ENCODE peak calls at places on chromosome 1, in seven cellular contexts. One of them, this sample, is unnamed.

GRCh38 chr1:180098242-180098995 is 56.2 kb upstream of the QSOX1 start:
- DNase-seq in HCT116: no peak
- DNase-seq in A549: no peak
- DNase-seq in SK-N-SH: no peak
- DNase-seq in K562: no peak
- DNase-seq in endothelial cell of umbilical vein: no peak
- DNase-seq in HepG2: no peak
- DNase-seq in this sample: peak; percentile 37

GRCh38 chr1:76595024-76595423 is 272.3 kb upstream of the ST6GALNAC5 start:
- DNase-seq in HCT116: no peak
- DNase-seq in A549: no peak
- DNase-seq in SK-N-SH: no peak
- DNase-seq in K562: no peak
- DNase-seq in endothelial cell of umbilical vein: no peak
- DNase-seq in HepG2: no peak
- DNase-seq in this sample: no peak

GRCh38 chr1:179079113-179079761 is 2.6 kb upstream of the TOR3A start:
- DNase-seq in HCT116: peak; percentile 56
- DNase-seq in A549: peak; percentile 66
- DNase-seq in SK-N-SH: peak; percentile 69
- DNase-seq in K562: peak; percentile 59
- DNase-seq in endothelial cell of umbilical vein: peak; percentile 69
- DNase-seq in HepG2: peak; percentile 64
- DNase-seq in this sample: peak; percentile 83

GRCh38 chr1:78075621-78076020 is 29.9 kb downstream of the GIPC2 start:
- DNase-seq in HCT116: no peak
- DNase-seq in A549: no peak
- DNase-seq in SK-N-SH: no peak
- DNase-seq in K562: no peak
- DNase-seq in endothelial cell of umbilical vein: peak; percentile 95
- DNase-seq in HepG2: no peak
- DNase-seq in this sample: no peak

GRCh38 chr1:158999301-159000069 is 10.2 kb upstream of the IFI16 start:
- DNase-seq in HCT116: no peak
- DNase-seq in A549: no peak
- DNase-seq in SK-N-SH: no peak
- DNase-seq in K562: no peak
- DNase-seq in endothelial cell of umbilical vein: peak; percentile 95
- DNase-seq in HepG2: no peak
- DNase-seq in this sample: no peak

GRCh38 chr1:41513388-41513745 is 28.9 kb upstream of the EDN2 start:
- DNase-seq in HCT116: no peak
- DNase-seq in A549: no peak
- DNase-seq in SK-N-SH: peak; percentile 63
- DNase-seq in K562: peak; percentile 64
- DNase-seq in endothelial cell of umbilical vein: no peak
- DNase-seq in HepG2: no peak
- DNase-seq in this sample: no peak

GRCh38 chr1:115166531-115167091 is 77.3 kb upstream of the TSPAN2 start:
- DNase-seq in HCT116: no peak
- DNase-seq in A549: no peak
- DNase-seq in SK-N-SH: no peak
- DNase-seq in K562: no peak
- DNase-seq in endothelial cell of umbilical vein: peak; percentile 39
- DNase-seq in HepG2: no peak
- DNase-seq in this sample: no peak

GRCh38 chr1:27618341-27619067 is 14.6 kb upstream of the AHDC1 start:
- DNase-seq in HCT116: no peak
- DNase-seq in A549: no peak
- DNase-seq in SK-N-SH: no peak
- DNase-seq in K562: no peak
- DNase-seq in endothelial cell of umbilical vein: no peak
- DNase-seq in HepG2: no peak
- DNase-seq in this sample: peak; percentile 85

GRCh38 chr1:19210772-19211549 is 895 bp upstream of the UBR4 start:
- DNase-seq in HCT116: no peak
- DNase-seq in A549: no peak
- DNase-seq in SK-N-SH: no peak
- DNase-seq in K562: no peak
- DNase-seq in endothelial cell of umbilical vein: peak; percentile 60
- DNase-seq in HepG2: no peak
- DNase-seq in this sample: peak; percentile 51

GRCh38 chr1:204726478-204726877 is 40.9 kb upstream of the LRRN2 start:
- DNase-seq in HCT116: peak; percentile 6
- DNase-seq in A549: peak; percentile 96
- DNase-seq in SK-N-SH: no peak
- DNase-seq in K562: no peak
- DNase-seq in endothelial cell of umbilical vein: peak; percentile 3
- DNase-seq in HepG2: peak; percentile 51
- DNase-seq in this sample: no peak

GRCh38 chr1:1890506-1891348 is at the start of gene GNB1:
- DNase-seq in HCT116: peak; percentile 72
- DNase-seq in A549: peak; percentile 77
- DNase-seq in SK-N-SH: peak; percentile 98
- DNase-seq in K562: peak; percentile 93
- DNase-seq in endothelial cell of umbilical vein: peak; percentile 86
- DNase-seq in HepG2: peak; percentile 70
- DNase-seq in this sample: peak; percentile 90

GRCh38 chr1:243313635-243314536 is 58.0 kb downstream of the SDCCAG8 start:
- DNase-seq in HCT116: no peak
- DNase-seq in A549: no peak
- DNase-seq in SK-N-SH: no peak
- DNase-seq in K562: no peak
- DNase-seq in endothelial cell of umbilical vein: no peak
- DNase-seq in HepG2: no peak
- DNase-seq in this sample: no peak

GRCh38 chr1:46535063-46535462 is 16.4 kb downstream of the KNCN start:
- DNase-seq in HCT116: peak; percentile 48
- DNase-seq in A549: peak; percentile 72
- DNase-seq in SK-N-SH: peak; percentile 63
- DNase-seq in K562: peak; percentile 53
- DNase-seq in endothelial cell of umbilical vein: no peak
- DNase-seq in HepG2: peak; percentile 54
- DNase-seq in this sample: peak; percentile 51

GRCh38 chr1:185017338-185017737 is 28.0 kb upstream of the RNF2 start:
- DNase-seq in HCT116: peak; percentile 64
- DNase-seq in A549: peak; percentile 18
- DNase-seq in SK-N-SH: no peak
- DNase-seq in K562: no peak
- DNase-seq in endothelial cell of umbilical vein: peak; percentile 47
- DNase-seq in HepG2: no peak
- DNase-seq in this sample: peak; percentile 93

GRCh38 chr1:62906428-62906886 is 122.5 kb downstream of the ATG4C start:
- DNase-seq in HCT116: peak; percentile 21
- DNase-seq in A549: peak; percentile 2
- DNase-seq in SK-N-SH: peak; percentile 10
- DNase-seq in K562: peak; percentile 36
- DNase-seq in endothelial cell of umbilical vein: peak; percentile 5
- DNase-seq in HepG2: no peak
- DNase-seq in this sample: peak; percentile 10

GRCh38 chr1:18957136-18957521 is 653 bp upstream of the IFFO2 start:
- DNase-seq in HCT116: no peak
- DNase-seq in A549: no peak
- DNase-seq in SK-N-SH: peak; percentile 70
- DNase-seq in K562: peak; percentile 37
- DNase-seq in endothelial cell of umbilical vein: no peak
- DNase-seq in HepG2: no peak
- DNase-seq in this sample: no peak

GRCh38 chr1:84833198-84833597 is 59.8 kb downstream of the LPAR3 start:
- DNase-seq in HCT116: no peak
- DNase-seq in A549: no peak
- DNase-seq in SK-N-SH: no peak
- DNase-seq in K562: no peak
- DNase-seq in endothelial cell of umbilical vein: peak; percentile 4
- DNase-seq in HepG2: no peak
- DNase-seq in this sample: no peak

GRCh38 chr1:17167041-17167782 is 37.7 kb upstream of the PADI1 start:
- DNase-seq in HCT116: no peak
- DNase-seq in A549: no peak
- DNase-seq in SK-N-SH: no peak
- DNase-seq in K562: peak; percentile 7
- DNase-seq in endothelial cell of umbilical vein: no peak
- DNase-seq in HepG2: no peak
- DNase-seq in this sample: no peak

GRCh38 chr1:174965006-174965971 is 34.5 kb upstream of the CACYBP start:
- DNase-seq in HCT116: no peak
- DNase-seq in A549: no peak
- DNase-seq in SK-N-SH: no peak
- DNase-seq in K562: no peak
- DNase-seq in endothelial cell of umbilical vein: no peak
- DNase-seq in HepG2: no peak
- DNase-seq in this sample: peak; percentile 51

GRCh38 chr1:221487781-221488520 is 253.9 kb downstream of the DUSP10 start:
- DNase-seq in HCT116: no peak
- DNase-seq in A549: peak; percentile 28
- DNase-seq in SK-N-SH: no peak
- DNase-seq in K562: no peak
- DNase-seq in endothelial cell of umbilical vein: no peak
- DNase-seq in HepG2: no peak
- DNase-seq in this sample: no peak

GRCh38 chr1:182699673-182700350 is 15.4 kb upstream of the RGS8 start:
- DNase-seq in HCT116: no peak
- DNase-seq in A549: no peak
- DNase-seq in SK-N-SH: no peak
- DNase-seq in K562: no peak
- DNase-seq in endothelial cell of umbilical vein: no peak
- DNase-seq in HepG2: no peak
- DNase-seq in this sample: no peak

GRCh38 chr1:95169544-95169943 is 52.4 kb downstream of the TLCD4 start:
- DNase-seq in HCT116: peak; percentile 37
- DNase-seq in A549: peak; percentile 20
- DNase-seq in SK-N-SH: no peak
- DNase-seq in K562: peak; percentile 48
- DNase-seq in endothelial cell of umbilical vein: no peak
- DNase-seq in HepG2: peak; percentile 46
- DNase-seq in this sample: no peak

GRCh38 chr1:60073605-60074278 is at the start of gene C1orf87:
- DNase-seq in HCT116: no peak
- DNase-seq in A549: no peak
- DNase-seq in SK-N-SH: no peak
- DNase-seq in K562: peak; percentile 21
- DNase-seq in endothelial cell of umbilical vein: no peak
- DNase-seq in HepG2: no peak
- DNase-seq in this sample: no peak
- H3K4me3 ChIP-seq in HCT116: peak within 1 kb of the TSS; percentile 18
- H3K4me3 ChIP-seq in A549: no peak within 1 kb of the TSS
- H3K4me3 ChIP-seq in SK-N-SH: no peak within 1 kb of the TSS
- H3K4me3 ChIP-seq in K562: no peak within 1 kb of the TSS
- H3K4me3 ChIP-seq in endothelial cell of umbilical vein: no peak within 1 kb of the TSS
- H3K4me3 ChIP-seq in HepG2: no peak within 1 kb of the TSS
- H3K4me3 ChIP-seq in this sample: no peak within 1 kb of the TSS

GRCh38 chr1:234722267-234722704 is 112.3 kb upstream of the IRF2BP2 start:
- DNase-seq in HCT116: no peak
- DNase-seq in A549: no peak
- DNase-seq in SK-N-SH: no peak
- DNase-seq in K562: no peak
- DNase-seq in endothelial cell of umbilical vein: no peak
- DNase-seq in HepG2: no peak
- DNase-seq in this sample: peak; percentile 55

GRCh38 chr1:234721476-234722266 is 111.7 kb upstream of the IRF2BP2 start:
- DNase-seq in HCT116: no peak
- DNase-seq in A549: no peak
- DNase-seq in SK-N-SH: no peak
- DNase-seq in K562: no peak
- DNase-seq in endothelial cell of umbilical vein: peak; percentile 93
- DNase-seq in HepG2: peak; percentile 97
- DNase-seq in this sample: peak; percentile 58

GRCh38 chr1:234720709-234721436 is 110.9 kb upstream of the IRF2BP2 start:
- DNase-seq in HCT116: no peak
- DNase-seq in A549: no peak
- DNase-seq in SK-N-SH: no peak
- DNase-seq in K562: no peak
- DNase-seq in endothelial cell of umbilical vein: no peak
- DNase-seq in HepG2: no peak
- DNase-seq in this sample: no peak

GRCh38 chr1:234724517-234725176 is 114.7 kb upstream of the IRF2BP2 start:
- DNase-seq in HCT116: peak; percentile 12
- DNase-seq in A549: peak; percentile 82
- DNase-seq in SK-N-SH: peak; percentile 75
- DNase-seq in K562: peak; percentile 67
- DNase-seq in endothelial cell of umbilical vein: peak; percentile 99
- DNase-seq in HepG2: no peak
- DNase-seq in this sample: no peak

GRCh38 chr1:234722904-234723588 is 113.1 kb upstream of the IRF2BP2 start:
- DNase-seq in HCT116: peak; percentile 79
- DNase-seq in A549: peak; percentile 43
- DNase-seq in SK-N-SH: peak; percentile 56
- DNase-seq in K562: peak; percentile 60
- DNase-seq in endothelial cell of umbilical vein: peak; percentile 21
- DNase-seq in HepG2: peak; percentile 82
- DNase-seq in this sample: peak; percentile 92
- TF ChIP-seq MAX in HCT116: no peak
- TF ChIP-seq MAX in A549: no peak
- TF ChIP-seq MAX in SK-N-SH: no peak
- TF ChIP-seq MAX in K562: no peak
- TF ChIP-seq MAX in endothelial cell of umbilical vein: no peak
- TF ChIP-seq MAX in HepG2: no peak
- TF ChIP-seq MAX in this sample: no peak

DNA sequence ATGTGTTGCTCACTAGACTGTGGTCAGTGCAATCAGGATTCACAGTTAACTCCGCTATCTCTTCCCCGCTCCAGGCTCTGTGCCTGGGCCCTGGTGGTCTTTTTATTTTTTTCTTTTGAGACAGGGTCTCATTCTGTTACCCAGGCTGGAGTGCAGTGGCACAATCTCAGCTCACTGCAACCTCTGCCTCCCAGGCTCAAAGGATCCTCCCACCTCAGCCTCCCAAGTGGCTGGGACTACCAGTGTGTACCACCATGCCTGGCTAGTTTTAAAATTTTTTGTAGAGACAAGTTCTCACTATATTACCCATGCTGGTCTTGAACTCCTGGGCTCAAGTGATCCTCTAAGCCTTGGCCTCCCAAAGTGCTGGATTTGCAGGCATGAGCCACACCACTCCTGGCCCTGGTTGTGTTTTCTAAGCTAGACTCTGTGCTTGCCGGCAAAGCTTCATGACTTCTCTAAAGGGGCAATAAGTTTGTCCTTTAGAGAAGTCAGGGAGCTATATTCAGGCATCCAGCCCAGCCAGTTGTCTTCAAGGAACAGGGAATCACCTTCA is 1.4 kb downstream of the RCSD1 start:
- DNase-seq in HCT116: no peak
- DNase-seq in A549: no peak
- DNase-seq in SK-N-SH: no peak
- DNase-seq in K562: no peak
- DNase-seq in endothelial cell of umbilical vein: no peak
- DNase-seq in HepG2: no peak
- DNase-seq in this sample: no peak
- H3K4me3 ChIP-seq in HCT116: no peak overlapping the region
- H3K4me3 ChIP-seq in A549: no peak overlapping the region
- H3K4me3 ChIP-seq in SK-N-SH: no peak overlapping the region
- H3K4me3 ChIP-seq in K562: peak overlapping the region; percentile 77
- H3K4me3 ChIP-seq in endothelial cell of umbilical vein: no peak overlapping the region
- H3K4me3 ChIP-seq in HepG2: no peak overlapping the region
- H3K4me3 ChIP-seq in this sample: peak overlapping the region; percentile 90

DNA sequence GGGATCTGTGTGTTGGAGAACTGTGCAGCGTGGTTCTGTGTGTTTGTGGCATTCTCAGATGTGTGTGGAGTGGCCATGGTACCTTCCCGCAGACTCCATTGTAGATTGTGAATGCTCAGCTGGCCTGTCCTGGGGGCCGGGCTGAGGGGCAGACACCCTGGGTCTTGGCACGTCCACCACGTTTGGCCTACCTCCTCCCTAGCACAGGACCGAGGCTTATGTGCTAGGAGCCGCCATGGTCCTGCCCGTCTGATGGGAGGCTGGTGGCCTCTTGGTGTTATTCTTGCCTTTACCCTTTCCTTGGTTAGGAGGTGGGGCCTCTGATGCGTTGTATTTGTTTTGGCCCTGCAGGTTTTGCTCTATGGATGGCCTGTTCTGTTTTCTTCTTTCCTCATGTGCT is 25.1 kb downstream of the SNAP47 start:
- DNase-seq in HCT116: no peak
- DNase-seq in A549: no peak
- DNase-seq in SK-N-SH: no peak
- DNase-seq in K562: no peak
- DNase-seq in endothelial cell of umbilical vein: no peak
- DNase-seq in HepG2: no peak
- DNase-seq in this sample: no peak
- TF ChIP-seq MAX in HCT116: no peak
- TF ChIP-seq MAX in A549: no peak
- TF ChIP-seq MAX in SK-N-SH: no peak
- TF ChIP-seq MAX in K562: no peak
- TF ChIP-seq MAX in endothelial cell of umbilical vein: no peak
- TF ChIP-seq MAX in HepG2: no peak
- TF ChIP-seq MAX in this sample: no peak

This sample was measured in NB4.